ENCODE peak calls at places on chromosomes 7 and 10, in four cellular contexts. X is PC-9, H is right cardiac atrium, L is pancreas. D is an unnamed sample.

GRCh38 chr10:105993609-105994008 is 1170.9 kb downstream of the SORCS1 start:
- DNase-seq in X (no peak), H (no peak), L (no peak), D (no peak)

GRCh38 chr7:47441796-47442744 is 139.8 kb downstream of the TNS3 start:
- DNase-seq in X (no peak), H (no peak), L (no peak), D (no peak)

GRCh38 chr10:61673360-61673759 is 10.6 kb downstream of the CABCOCO1 start:
- DNase-seq in X (no peak), H (no peak), L (no peak), D (no peak)

GRCh38 chr7:526474-527034 is 6.9 kb upstream of the PDGFA start:
- DNase-seq in X (peak; percentile 89), H (no peak), L (no peak), D (no peak)

GRCh38 chr7:2006231-2006771 is 226.4 kb downstream of the MAD1L1 start:
- DNase-seq in X (no peak), H (no peak), L (peak; percentile 30), D (no peak)

GRCh38 chr10:101227765-101228681 is 1.2 kb downstream of the LBX1 start:
- DNase-seq in X (no peak), H (no peak), L (no peak), D (peak; percentile 83)

GRCh38 chr7:149669121-149669818 is 104.1 kb downstream of the ZNF467 start:
- DNase-seq in X (no peak), H (no peak), L (no peak), D (no peak)

GRCh38 chr10:78462728-78463228 is 429.1 kb downstream of the RPS24 start:
- DNase-seq in X (no peak), H (no peak), L (no peak), D (no peak)

GRCh38 chr7:47294569-47295222 is 287.2 kb downstream of the TNS3 start:
- DNase-seq in X (no peak), H (no peak), L (no peak), D (no peak)

GRCh38 chr10:128568491-128568890 is 442.3 kb upstream of the MKI67 start:
- DNase-seq in X (no peak), H (no peak), L (no peak), D (no peak)
- H3K9me3 ChIP-seq in X (no peaks in the 10 kb centered on the region), H (no peaks in the 10 kb centered on the region), L (no peaks in the 10 kb centered on the region), D (no peaks in the 10 kb centered on the region)

GRCh38 chr7:13778967-13779366 is 210.5 kb downstream of the ETV1 start:
- DNase-seq in X (peak; percentile 45), H (no peak), L (no peak), D (no peak)
- H3K9me3 ChIP-seq in X (peaks cover 5% of the 10 kb centered on the region), H (no peaks in the 10 kb centered on the region), L (no peaks in the 10 kb centered on the region), D (no peaks in the 10 kb centered on the region)

DNA sequence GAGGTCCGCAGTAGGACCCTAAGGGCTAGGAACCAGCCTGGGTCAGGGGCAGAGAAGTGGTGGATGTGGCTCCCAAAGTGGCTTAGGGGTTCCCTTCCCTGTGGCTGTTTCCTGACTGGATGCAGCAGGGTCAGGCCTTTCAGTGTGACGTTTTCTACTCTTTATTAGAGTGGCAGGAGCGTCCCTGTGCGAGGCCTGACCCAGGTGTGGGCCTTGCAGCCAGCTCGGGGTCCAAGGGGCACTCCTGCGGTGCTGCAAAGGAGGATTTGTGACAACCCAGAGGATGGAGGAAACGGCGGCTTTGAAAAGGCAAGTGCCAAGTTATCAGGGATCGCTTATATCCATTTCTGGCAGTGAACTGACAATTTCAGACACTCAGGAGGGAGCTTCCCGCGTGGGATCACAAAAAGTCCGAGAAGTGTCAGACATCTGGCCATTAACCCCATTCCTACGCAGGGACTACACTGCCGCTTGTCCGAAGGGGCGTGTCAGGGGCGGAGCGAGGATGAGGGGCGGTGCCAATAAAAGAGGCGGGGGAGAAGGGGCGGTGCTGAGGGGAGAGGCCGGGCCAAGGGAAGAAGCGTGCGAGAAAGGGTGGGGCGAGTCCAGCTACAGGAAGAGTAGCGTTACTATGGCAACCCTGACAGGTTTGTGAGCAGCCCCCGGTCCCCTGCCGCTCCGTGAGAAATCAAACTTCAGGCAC is 98.8 kb upstream of the ZNF722 start:
- DNase-seq in X (no peak), H (peak; percentile 89), L (peak; percentile 76), D (no peak)
- H3K9me3 ChIP-seq in X (no peaks in the 10 kb centered on the region), H (peaks cover 2% of the 10 kb centered on the region), L (no peaks in the 10 kb centered on the region), D (peaks cover 54% of the 10 kb centered on the region)

DNA sequence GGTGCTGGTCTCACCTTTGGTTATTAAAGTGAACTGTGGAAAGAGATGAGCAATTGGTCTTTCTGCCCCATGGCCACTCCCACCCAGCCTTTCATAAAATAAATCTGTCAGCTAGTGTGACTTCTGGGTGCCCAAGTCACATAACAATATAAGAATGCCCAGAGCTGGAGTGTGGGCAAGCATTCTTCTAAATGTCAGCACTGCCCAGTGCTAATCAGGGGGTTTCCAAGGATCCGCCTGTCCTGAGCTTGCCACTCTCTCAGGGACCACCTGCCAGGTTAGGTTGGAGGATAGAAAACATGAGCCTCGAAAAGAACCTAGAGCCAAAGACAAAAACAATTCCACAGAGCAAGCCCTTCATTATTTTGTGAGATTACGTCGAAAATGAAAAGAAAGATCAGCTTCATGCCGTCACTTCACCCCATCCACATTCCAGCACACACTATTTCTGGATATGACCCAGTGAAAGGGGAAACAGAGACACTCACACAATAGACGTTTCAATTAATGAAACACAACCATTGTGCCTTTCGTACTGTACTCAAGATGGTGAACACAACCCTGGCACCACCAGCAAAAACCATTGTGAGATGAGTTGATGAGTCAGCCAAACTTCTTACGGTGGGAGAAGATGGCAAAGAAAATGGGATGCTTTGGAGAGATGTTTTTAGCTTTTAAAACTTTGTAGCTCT is 30.8 kb downstream of the SCRN1 start:
- DNase-seq in X (no peak), H (no peak), L (no peak), D (no peak)
- H3K9me3 ChIP-seq in X (no peaks in the 10 kb centered on the region), H (no peaks in the 10 kb centered on the region), L (no peaks in the 10 kb centered on the region), D (no peaks in the 10 kb centered on the region)

GRCh38 chr7:157997080-157997440 is 590.6 kb downstream of the PTPRN2 start:
- DNase-seq in X (no peak), H (no peak), L (no peak), D (no peak)
- H3K9me3 ChIP-seq in X (no peaks in the 10 kb centered on the region), H (no peaks in the 10 kb centered on the region), L (no peaks in the 10 kb centered on the region), D (peaks cover 46% of the 10 kb centered on the region)

GRCh38 chr7:52811537-52811936 is 223.9 kb upstream of the POM121L12 start:
- DNase-seq in X (no peak), H (no peak), L (no peak), D (no peak)
- H3K9me3 ChIP-seq in X (no peaks in the 10 kb centered on the region), H (no peaks in the 10 kb centered on the region), L (no peaks in the 10 kb centered on the region), D (no peaks in the 10 kb centered on the region)

DNA sequence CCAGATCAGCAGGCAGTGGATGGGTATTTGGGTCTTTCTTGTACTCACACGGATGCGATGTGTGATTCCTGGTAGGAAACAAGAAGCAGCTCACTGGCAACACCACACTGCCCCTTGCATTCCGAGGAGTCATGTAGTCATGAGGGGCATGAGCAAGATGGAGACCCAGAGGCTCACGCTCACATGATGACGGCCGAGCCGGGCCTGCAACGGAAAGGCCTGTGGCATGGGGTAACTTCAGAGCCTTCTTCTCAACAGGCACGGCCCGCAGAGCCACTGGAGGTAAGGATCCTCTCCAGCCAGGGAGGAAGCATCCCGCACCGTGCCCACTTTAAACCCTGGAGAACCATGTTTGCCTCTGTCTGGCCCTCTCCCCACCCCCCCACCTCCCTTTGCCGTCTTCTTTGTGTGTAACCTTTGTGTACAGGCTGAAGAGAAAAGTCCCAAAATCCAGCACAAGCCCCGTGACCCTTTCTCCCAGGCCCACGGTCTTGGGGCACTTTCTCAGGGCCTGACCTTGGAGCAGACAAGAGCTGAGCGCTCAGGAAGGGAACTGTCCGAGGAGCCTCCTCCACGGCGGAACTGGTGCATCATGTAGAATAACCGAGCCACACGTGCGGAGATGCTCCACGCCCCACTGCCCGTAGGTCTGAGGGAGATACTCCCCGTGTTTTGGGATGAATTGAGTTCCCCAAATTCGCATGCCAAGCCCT is 516.4 kb downstream of the DNAJB6 start:
- DNase-seq in X (no peak), H (no peak), L (no peak), D (no peak)
- H3K9me3 ChIP-seq in X (no peaks in the 10 kb centered on the region), H (no peaks in the 10 kb centered on the region), L (no peaks in the 10 kb centered on the region), D (peaks cover 66% of the 10 kb centered on the region)

GRCh38 chr7:158076656-158077055 is 511.0 kb downstream of the PTPRN2 start:
- DNase-seq in X (no peak), H (no peak), L (no peak), D (no peak)
- H3K9me3 ChIP-seq in X (no peaks in the 10 kb centered on the region), H (no peaks in the 10 kb centered on the region), L (no peaks in the 10 kb centered on the region), D (peaks cover 89% of the 10 kb centered on the region)

DNA sequence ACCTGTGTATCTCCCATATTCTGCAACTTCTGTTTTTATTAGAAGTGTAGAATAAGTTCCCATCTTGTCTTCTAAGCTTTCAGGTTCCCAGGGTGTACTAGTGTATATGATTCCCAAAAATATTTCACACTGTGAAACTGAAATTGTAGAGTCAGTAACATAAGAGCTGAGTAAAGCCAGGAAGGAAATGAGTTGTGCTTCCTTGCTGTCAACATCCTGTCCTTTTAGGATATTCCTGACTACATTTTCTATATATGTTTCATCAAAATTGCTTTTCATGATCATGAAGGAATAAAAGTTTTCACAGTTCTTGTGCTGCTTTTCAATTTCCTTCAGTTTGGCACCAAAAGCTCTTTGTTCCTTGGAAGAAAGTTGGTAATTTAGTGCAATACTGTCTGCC is 15.2 kb downstream of the SAMD9L start:
- DNase-seq in X (no peak), H (no peak), L (no peak), D (no peak)
- H3K9me3 ChIP-seq in X (no peaks in the 10 kb centered on the region), H (peaks cover 5% of the 10 kb centered on the region), L (no peaks in the 10 kb centered on the region), D (no peaks in the 10 kb centered on the region)